ENCODE peak calls at places on chromosomes 1 and 21, in nine cellular contexts. One of them, this sample, is unnamed.
A peak's percentile ranks its signal among the peaks of the same experiment; 100 is the strongest.

GRCh38 chr1:50268049-50268448 is 155.2 kb downstream of the DMRTA2 start:
- DNase-seq in T follicular helper cell: no peak
- DNase-seq in neural crest cell: no peak
- DNase-seq in NCI-H146: no peak
- DNase-seq in activated T-helper 1 cell treated with Interleukin-2 at 50 U/mL for 16 hours: no peak
- DNase-seq in tibial artery: no peak
- DNase-seq in T-helper 2 cell: no peak
- DNase-seq in Calu3: peak; percentile 43
- DNase-seq in AG09319: no peak
- DNase-seq in this sample: no peak

GRCh38 chr1:164188507-164188906 is 370.5 kb upstream of the PBX1 start:
- DNase-seq in T follicular helper cell: no peak
- DNase-seq in neural crest cell: no peak
- DNase-seq in NCI-H146: peak; percentile 77
- DNase-seq in activated T-helper 1 cell treated with Interleukin-2 at 50 U/mL for 16 hours: no peak
- DNase-seq in tibial artery: no peak
- DNase-seq in T-helper 2 cell: no peak
- DNase-seq in Calu3: no peak
- DNase-seq in AG09319: no peak
- DNase-seq in this sample: no peak

GRCh38 chr1:179709841-179710329 is 33.2 kb upstream of the FAM163A start:
- DNase-seq in T follicular helper cell: peak; percentile 33
- DNase-seq in neural crest cell: no peak
- DNase-seq in NCI-H146: no peak
- DNase-seq in activated T-helper 1 cell treated with Interleukin-2 at 50 U/mL for 16 hours: no peak
- DNase-seq in tibial artery: no peak
- DNase-seq in T-helper 2 cell: no peak
- DNase-seq in Calu3: no peak
- DNase-seq in AG09319: no peak
- DNase-seq in this sample: no peak

GRCh38 chr1:39826583-39826982 is 37.9 kb upstream of the BMP8B start:
- DNase-seq in T follicular helper cell: no peak
- DNase-seq in neural crest cell: no peak
- DNase-seq in NCI-H146: no peak
- DNase-seq in activated T-helper 1 cell treated with Interleukin-2 at 50 U/mL for 16 hours: no peak
- DNase-seq in tibial artery: no peak
- DNase-seq in T-helper 2 cell: no peak
- DNase-seq in Calu3: no peak
- DNase-seq in AG09319: no peak
- DNase-seq in this sample: no peak

GRCh38 chr1:3423245-3423829 is 31.1 kb upstream of the ARHGEF16 start:
- DNase-seq in T follicular helper cell: no peak
- DNase-seq in neural crest cell: no peak
- DNase-seq in NCI-H146: no peak
- DNase-seq in activated T-helper 1 cell treated with Interleukin-2 at 50 U/mL for 16 hours: no peak
- DNase-seq in tibial artery: peak; percentile 84
- DNase-seq in T-helper 2 cell: no peak
- DNase-seq in Calu3: peak; percentile 3
- DNase-seq in AG09319: no peak
- DNase-seq in this sample: peak; percentile 75

GRCh38 chr1:26404641-26405040 is 6.0 kb upstream of the LIN28A start:
- DNase-seq in T follicular helper cell: no peak
- DNase-seq in neural crest cell: no peak
- DNase-seq in NCI-H146: no peak
- DNase-seq in activated T-helper 1 cell treated with Interleukin-2 at 50 U/mL for 16 hours: no peak
- DNase-seq in tibial artery: no peak
- DNase-seq in T-helper 2 cell: no peak
- DNase-seq in Calu3: no peak
- DNase-seq in AG09319: no peak
- DNase-seq in this sample: no peak

GRCh38 chr1:231869364-231869763 is 242.8 kb downstream of the DISC1 start:
- DNase-seq in T follicular helper cell: no peak
- DNase-seq in neural crest cell: no peak
- DNase-seq in NCI-H146: no peak
- DNase-seq in activated T-helper 1 cell treated with Interleukin-2 at 50 U/mL for 16 hours: no peak
- DNase-seq in tibial artery: peak; percentile 29
- DNase-seq in T-helper 2 cell: no peak
- DNase-seq in Calu3: no peak
- DNase-seq in AG09319: no peak
- DNase-seq in this sample: no peak

GRCh38 chr1:75908717-75909152 is 23.5 kb downstream of the ASB17 start:
- DNase-seq in T follicular helper cell: no peak
- DNase-seq in neural crest cell: peak; percentile 14
- DNase-seq in NCI-H146: peak; percentile 11
- DNase-seq in activated T-helper 1 cell treated with Interleukin-2 at 50 U/mL for 16 hours: no peak
- DNase-seq in tibial artery: no peak
- DNase-seq in T-helper 2 cell: no peak
- DNase-seq in Calu3: peak; percentile 39
- DNase-seq in AG09319: peak; percentile 28
- DNase-seq in this sample: no peak

GRCh38 chr1:13697738-13698137 is 2.2 kb upstream of the PRDM2 start:
- DNase-seq in T follicular helper cell: no peak
- DNase-seq in neural crest cell: no peak
- DNase-seq in NCI-H146: no peak
- DNase-seq in activated T-helper 1 cell treated with Interleukin-2 at 50 U/mL for 16 hours: no peak
- DNase-seq in tibial artery: no peak
- DNase-seq in T-helper 2 cell: no peak
- DNase-seq in Calu3: no peak
- DNase-seq in AG09319: no peak
- DNase-seq in this sample: no peak

GRCh38 chr1:205360166-205360565 is 3.4 kb upstream of the KLHDC8A start:
- DNase-seq in T follicular helper cell: no peak
- DNase-seq in neural crest cell: no peak
- DNase-seq in NCI-H146: peak; percentile 82
- DNase-seq in activated T-helper 1 cell treated with Interleukin-2 at 50 U/mL for 16 hours: no peak
- DNase-seq in tibial artery: no peak
- DNase-seq in T-helper 2 cell: no peak
- DNase-seq in Calu3: no peak
- DNase-seq in AG09319: no peak
- DNase-seq in this sample: no peak

GRCh38 chr1:155952505-155952890 is 11.1 kb downstream of the RXFP4 start:
- DNase-seq in T follicular helper cell: no peak
- DNase-seq in neural crest cell: no peak
- DNase-seq in NCI-H146: no peak
- DNase-seq in activated T-helper 1 cell treated with Interleukin-2 at 50 U/mL for 16 hours: no peak
- DNase-seq in tibial artery: no peak
- DNase-seq in T-helper 2 cell: no peak
- DNase-seq in Calu3: no peak
- DNase-seq in AG09319: no peak
- DNase-seq in this sample: no peak

GRCh38 chr1:24121406-24121805 is 9.5 kb upstream of the MYOM3 start:
- DNase-seq in T follicular helper cell: no peak
- DNase-seq in neural crest cell: no peak
- DNase-seq in NCI-H146: no peak
- DNase-seq in activated T-helper 1 cell treated with Interleukin-2 at 50 U/mL for 16 hours: no peak
- DNase-seq in tibial artery: no peak
- DNase-seq in T-helper 2 cell: no peak
- DNase-seq in Calu3: no peak
- DNase-seq in AG09319: no peak
- DNase-seq in this sample: no peak

GRCh38 chr1:229553621-229554120 is 4.8 kb downstream of the ABCB10 start:
- DNase-seq in T follicular helper cell: no peak
- DNase-seq in neural crest cell: no peak
- DNase-seq in NCI-H146: no peak
- DNase-seq in activated T-helper 1 cell treated with Interleukin-2 at 50 U/mL for 16 hours: no peak
- DNase-seq in tibial artery: no peak
- DNase-seq in T-helper 2 cell: no peak
- DNase-seq in Calu3: no peak
- DNase-seq in AG09319: no peak
- DNase-seq in this sample: no peak

GRCh38 chr1:172561252-172561651 is 28.3 kb downstream of the SUCO start:
- DNase-seq in T follicular helper cell: no peak
- DNase-seq in neural crest cell: no peak
- DNase-seq in NCI-H146: no peak
- DNase-seq in activated T-helper 1 cell treated with Interleukin-2 at 50 U/mL for 16 hours: no peak
- DNase-seq in tibial artery: no peak
- DNase-seq in T-helper 2 cell: no peak
- DNase-seq in Calu3: no peak
- DNase-seq in AG09319: no peak
- DNase-seq in this sample: no peak

GRCh38 chr1:19941121-19941520 is 17.7 kb upstream of the PLA2G2E start:
- DNase-seq in T follicular helper cell: no peak
- DNase-seq in neural crest cell: no peak
- DNase-seq in NCI-H146: no peak
- DNase-seq in activated T-helper 1 cell treated with Interleukin-2 at 50 U/mL for 16 hours: no peak
- DNase-seq in tibial artery: no peak
- DNase-seq in T-helper 2 cell: no peak
- DNase-seq in Calu3: no peak
- DNase-seq in AG09319: no peak
- DNase-seq in this sample: no peak

GRCh38 chr1:215005078-215005477 is 77.5 kb upstream of the KCNK2 start:
- DNase-seq in T follicular helper cell: no peak
- DNase-seq in neural crest cell: no peak
- DNase-seq in NCI-H146: peak; percentile 27
- DNase-seq in activated T-helper 1 cell treated with Interleukin-2 at 50 U/mL for 16 hours: no peak
- DNase-seq in tibial artery: no peak
- DNase-seq in T-helper 2 cell: no peak
- DNase-seq in Calu3: peak; percentile 10
- DNase-seq in AG09319: no peak
- DNase-seq in this sample: no peak

GRCh38 chr1:42223036-42223435 is 58.5 kb upstream of the GUCA2A start:
- DNase-seq in T follicular helper cell: no peak
- DNase-seq in neural crest cell: no peak
- DNase-seq in NCI-H146: no peak
- DNase-seq in activated T-helper 1 cell treated with Interleukin-2 at 50 U/mL for 16 hours: no peak
- DNase-seq in tibial artery: no peak
- DNase-seq in T-helper 2 cell: no peak
- DNase-seq in Calu3: no peak
- DNase-seq in AG09319: no peak
- DNase-seq in this sample: no peak

GRCh38 chr1:236011641-236012040 is 53.2 kb downstream of the NID1 start:
- DNase-seq in T follicular helper cell: no peak
- DNase-seq in neural crest cell: no peak
- DNase-seq in NCI-H146: no peak
- DNase-seq in activated T-helper 1 cell treated with Interleukin-2 at 50 U/mL for 16 hours: no peak
- DNase-seq in tibial artery: no peak
- DNase-seq in T-helper 2 cell: no peak
- DNase-seq in Calu3: no peak
- DNase-seq in AG09319: no peak
- DNase-seq in this sample: no peak

GRCh38 chr21:45992311-45993209 is 11.0 kb downstream of the COL6A1 start:
- DNase-seq in T follicular helper cell: no peak
- DNase-seq in neural crest cell: no peak
- DNase-seq in NCI-H146: no peak
- DNase-seq in activated T-helper 1 cell treated with Interleukin-2 at 50 U/mL for 16 hours: no peak
- DNase-seq in tibial artery: peak; percentile 30
- DNase-seq in T-helper 2 cell: peak; percentile 7
- DNase-seq in Calu3: no peak
- DNase-seq in AG09319: no peak
- DNase-seq in this sample: peak; percentile 29

GRCh38 chr1:241749041-241749798 is 97.1 kb downstream of the WDR64 start:
- DNase-seq in T follicular helper cell: no peak
- DNase-seq in neural crest cell: no peak
- DNase-seq in NCI-H146: peak; percentile 16
- DNase-seq in activated T-helper 1 cell treated with Interleukin-2 at 50 U/mL for 16 hours: no peak
- DNase-seq in tibial artery: no peak
- DNase-seq in T-helper 2 cell: no peak
- DNase-seq in Calu3: no peak
- DNase-seq in AG09319: no peak
- DNase-seq in this sample: no peak

GRCh38 chr1:244214009-244214967 is 163.2 kb downstream of the ZBTB18 start:
- DNase-seq in T follicular helper cell: no peak
- DNase-seq in neural crest cell: no peak
- DNase-seq in NCI-H146: peak; percentile 18
- DNase-seq in activated T-helper 1 cell treated with Interleukin-2 at 50 U/mL for 16 hours: no peak
- DNase-seq in tibial artery: no peak
- DNase-seq in T-helper 2 cell: no peak
- DNase-seq in Calu3: peak; percentile 85
- DNase-seq in AG09319: peak; percentile 97
- DNase-seq in this sample: peak; percentile 42

GRCh38 chr1:242225770-242226573 is 227.1 kb upstream of the MAP1LC3C start:
- DNase-seq in T follicular helper cell: no peak
- DNase-seq in neural crest cell: no peak
- DNase-seq in NCI-H146: no peak
- DNase-seq in activated T-helper 1 cell treated with Interleukin-2 at 50 U/mL for 16 hours: no peak
- DNase-seq in tibial artery: no peak
- DNase-seq in T-helper 2 cell: no peak
- DNase-seq in Calu3: no peak
- DNase-seq in AG09319: no peak
- DNase-seq in this sample: no peak

GRCh38 chr1:119047040-119047438 is 58.9 kb upstream of the TBX15 start:
- DNase-seq in T follicular helper cell: no peak
- DNase-seq in neural crest cell: no peak
- DNase-seq in NCI-H146: no peak
- DNase-seq in activated T-helper 1 cell treated with Interleukin-2 at 50 U/mL for 16 hours: no peak
- DNase-seq in tibial artery: no peak
- DNase-seq in T-helper 2 cell: no peak
- DNase-seq in Calu3: no peak
- DNase-seq in AG09319: no peak
- DNase-seq in this sample: no peak

GRCh38 chr1:45870500-45870899 is 67.1 kb downstream of the MAST2 start:
- DNase-seq in T follicular helper cell: no peak
- DNase-seq in neural crest cell: no peak
- DNase-seq in NCI-H146: no peak
- DNase-seq in activated T-helper 1 cell treated with Interleukin-2 at 50 U/mL for 16 hours: no peak
- DNase-seq in tibial artery: no peak
- DNase-seq in T-helper 2 cell: no peak
- DNase-seq in Calu3: no peak
- DNase-seq in AG09319: no peak
- DNase-seq in this sample: no peak

GRCh38 chr1:23140940-23141596 is 27.6 kb downstream of the LUZP1 start:
- DNase-seq in T follicular helper cell: no peak
- DNase-seq in neural crest cell: no peak
- DNase-seq in NCI-H146: no peak
- DNase-seq in activated T-helper 1 cell treated with Interleukin-2 at 50 U/mL for 16 hours: no peak
- DNase-seq in tibial artery: no peak
- DNase-seq in T-helper 2 cell: no peak
- DNase-seq in Calu3: no peak
- DNase-seq in AG09319: no peak
- DNase-seq in this sample: no peak

GRCh38 chr21:40471103-40471502 is 375.9 kb downstream of the DSCAM start:
- DNase-seq in T follicular helper cell: no peak
- DNase-seq in neural crest cell: no peak
- DNase-seq in NCI-H146: no peak
- DNase-seq in activated T-helper 1 cell treated with Interleukin-2 at 50 U/mL for 16 hours: no peak
- DNase-seq in tibial artery: no peak
- DNase-seq in T-helper 2 cell: no peak
- DNase-seq in Calu3: no peak
- DNase-seq in AG09319: no peak
- DNase-seq in this sample: no peak

GRCh38 chr21:34642211-34643075 is 26.4 kb upstream of the CLIC6 start:
- DNase-seq in T follicular helper cell: no peak
- DNase-seq in neural crest cell: no peak
- DNase-seq in NCI-H146: peak; percentile 8
- DNase-seq in activated T-helper 1 cell treated with Interleukin-2 at 50 U/mL for 16 hours: no peak
- DNase-seq in tibial artery: no peak
- DNase-seq in T-helper 2 cell: no peak
- DNase-seq in Calu3: no peak
- DNase-seq in AG09319: no peak
- DNase-seq in this sample: no peak

GRCh38 chr1:37452416-37452815 is 22.0 kb upstream of the ZC3H12A start:
- DNase-seq in T follicular helper cell: no peak
- DNase-seq in neural crest cell: no peak
- DNase-seq in NCI-H146: no peak
- DNase-seq in activated T-helper 1 cell treated with Interleukin-2 at 50 U/mL for 16 hours: no peak
- DNase-seq in tibial artery: no peak
- DNase-seq in T-helper 2 cell: no peak
- DNase-seq in Calu3: no peak
- DNase-seq in AG09319: no peak
- DNase-seq in this sample: no peak

GRCh38 chr21:37767984-37768383 is 148.3 kb downstream of the KCNJ6 start:
- DNase-seq in T follicular helper cell: no peak
- DNase-seq in neural crest cell: no peak
- DNase-seq in NCI-H146: no peak
- DNase-seq in activated T-helper 1 cell treated with Interleukin-2 at 50 U/mL for 16 hours: no peak
- DNase-seq in tibial artery: no peak
- DNase-seq in T-helper 2 cell: no peak
- DNase-seq in Calu3: no peak
- DNase-seq in AG09319: no peak
- DNase-seq in this sample: no peak

GRCh38 chr1:200739499-200740290 is 1.0 kb downstream of the CAMSAP2 start:
- DNase-seq in T follicular helper cell: no peak
- DNase-seq in neural crest cell: peak; percentile 15
- DNase-seq in NCI-H146: peak; percentile 37
- DNase-seq in activated T-helper 1 cell treated with Interleukin-2 at 50 U/mL for 16 hours: peak; percentile 18
- DNase-seq in tibial artery: peak; percentile 39
- DNase-seq in T-helper 2 cell: no peak
- DNase-seq in Calu3: peak; percentile 39
- DNase-seq in AG09319: peak; percentile 65
- DNase-seq in this sample: peak; percentile 90

GRCh38 chr1:231155808-231156207 is 6.0 kb upstream of the TRIM67 start:
- DNase-seq in T follicular helper cell: no peak
- DNase-seq in neural crest cell: no peak
- DNase-seq in NCI-H146: no peak
- DNase-seq in activated T-helper 1 cell treated with Interleukin-2 at 50 U/mL for 16 hours: no peak
- DNase-seq in tibial artery: no peak
- DNase-seq in T-helper 2 cell: no peak
- DNase-seq in Calu3: no peak
- DNase-seq in AG09319: no peak
- DNase-seq in this sample: no peak

This sample was measured in left lung.